ENCODE peak calls at places on chromosome 13, in five cellular contexts. One of them, this sample, is unnamed.

GRCh38 chr13:46885018-46885417 is 11.8 kb downstream of the HTR2A start:
- DNase-seq in nephron progenitor cell: no peak
- DNase-seq in endothelial cell: no peak
- DNase-seq in AG04450: no peak
- DNase-seq in T-helper 2 cell: no peak
- DNase-seq in this sample: no peak

GRCh38 chr13:113742445-113743120 is 16.4 kb upstream of the TMEM255B start:
- DNase-seq in nephron progenitor cell: no peak
- DNase-seq in endothelial cell: no peak
- DNase-seq in AG04450: no peak
- DNase-seq in T-helper 2 cell: no peak
- DNase-seq in this sample: no peak

GRCh38 chr13:76937416-76937815 is 10.9 kb upstream of the ACOD1 start:
- DNase-seq in nephron progenitor cell: no peak
- DNase-seq in endothelial cell: no peak
- DNase-seq in AG04450: peak
- DNase-seq in T-helper 2 cell: no peak
- DNase-seq in this sample: no peak

GRCh38 chr13:20716951-20717350 is 13.5 kb downstream of the IL17D start:
- DNase-seq in nephron progenitor cell: no peak
- DNase-seq in endothelial cell: no peak
- DNase-seq in AG04450: no peak
- DNase-seq in T-helper 2 cell: no peak
- DNase-seq in this sample: no peak

GRCh38 chr13:21675095-21676007 is 4.5 kb downstream of the FGF9 start:
- DNase-seq in nephron progenitor cell: peak
- DNase-seq in endothelial cell: no peak
- DNase-seq in AG04450: no peak
- DNase-seq in T-helper 2 cell: peak
- DNase-seq in this sample: no peak

GRCh38 chr13:99361197-99361596 is 54.0 kb upstream of the GPR183 start:
- DNase-seq in nephron progenitor cell: no peak
- DNase-seq in endothelial cell: no peak
- DNase-seq in AG04450: no peak
- DNase-seq in T-helper 2 cell: no peak
- DNase-seq in this sample: no peak

GRCh38 chr13:54133721-54134120 is 1105.1 kb downstream of the OLFM4 start:
- DNase-seq in nephron progenitor cell: no peak
- DNase-seq in endothelial cell: no peak
- DNase-seq in AG04450: no peak
- DNase-seq in T-helper 2 cell: no peak
- DNase-seq in this sample: no peak

GRCh38 chr13:111565400-111565799 is 245.0 kb downstream of the TEX29 start:
- DNase-seq in nephron progenitor cell: no peak
- DNase-seq in endothelial cell: no peak
- DNase-seq in AG04450: no peak
- DNase-seq in T-helper 2 cell: no peak
- DNase-seq in this sample: no peak

GRCh38 chr13:27258637-27259377 is 7.4 kb downstream of the RPL21 start:
- DNase-seq in nephron progenitor cell: no peak
- DNase-seq in endothelial cell: no peak
- DNase-seq in AG04450: no peak
- DNase-seq in T-helper 2 cell: no peak
- DNase-seq in this sample: no peak

GRCh38 chr13:113762538-113762937 is 3.5 kb downstream of the TMEM255B start:
- DNase-seq in nephron progenitor cell: no peak
- DNase-seq in endothelial cell: no peak
- DNase-seq in AG04450: no peak
- DNase-seq in T-helper 2 cell: no peak
- DNase-seq in this sample: no peak

GRCh38 chr13:48715977-48716376 is 62.2 kb downstream of the CYSLTR2 start:
- DNase-seq in nephron progenitor cell: no peak
- DNase-seq in endothelial cell: no peak
- DNase-seq in AG04450: no peak
- DNase-seq in T-helper 2 cell: no peak
- DNase-seq in this sample: no peak

GRCh38 chr13:27792393-27793218 is at the start of gene GSX1:
- DNase-seq in nephron progenitor cell: peak
- DNase-seq in endothelial cell: peak
- DNase-seq in AG04450: no peak
- DNase-seq in T-helper 2 cell: no peak
- DNase-seq in this sample: no peak

GRCh38 chr13:33227927-33228644 is 57.5 kb downstream of the STARD13 start:
- DNase-seq in nephron progenitor cell: no peak
- DNase-seq in endothelial cell: no peak
- DNase-seq in AG04450: no peak
- DNase-seq in T-helper 2 cell: no peak
- DNase-seq in this sample: no peak

GRCh38 chr13:40271511-40271910 is 394.9 kb downstream of the FOXO1 start:
- DNase-seq in nephron progenitor cell: no peak
- DNase-seq in endothelial cell: peak
- DNase-seq in AG04450: no peak
- DNase-seq in T-helper 2 cell: no peak
- DNase-seq in this sample: no peak

GRCh38 chr13:74929436-74929835 is 552.5 kb downstream of the TBC1D4 start:
- DNase-seq in nephron progenitor cell: no peak
- DNase-seq in endothelial cell: no peak
- DNase-seq in AG04450: no peak
- DNase-seq in T-helper 2 cell: no peak
- DNase-seq in this sample: no peak

GRCh38 chr13:66312312-66313087 is 917.6 kb downstream of the PCDH9 start:
- DNase-seq in nephron progenitor cell: no peak
- DNase-seq in endothelial cell: no peak
- DNase-seq in AG04450: peak
- DNase-seq in T-helper 2 cell: no peak
- DNase-seq in this sample: no peak

GRCh38 chr13:45834411-45834994 is 17.1 kb downstream of the SIAH3 start:
- DNase-seq in nephron progenitor cell: no peak
- DNase-seq in endothelial cell: no peak
- DNase-seq in AG04450: no peak
- DNase-seq in T-helper 2 cell: no peak
- DNase-seq in this sample: no peak

GRCh38 chr13:47837104-47837880 is 163.8 kb downstream of the SUCLA2 start:
- DNase-seq in nephron progenitor cell: no peak
- DNase-seq in endothelial cell: no peak
- DNase-seq in AG04450: no peak
- DNase-seq in T-helper 2 cell: no peak
- DNase-seq in this sample: no peak

GRCh38 chr13:102609696-102610095 is 12.9 kb downstream of the TPP2 start:
- DNase-seq in nephron progenitor cell: no peak
- DNase-seq in endothelial cell: no peak
- DNase-seq in AG04450: no peak
- DNase-seq in T-helper 2 cell: no peak
- DNase-seq in this sample: no peak

This sample was measured in cortex of kidney.